ENCODE peak calls at places on chromosomes 3 and 15, in six cellular contexts. U is iPS-NIHi11, N is HTR-8/SVneo, J is EH, G is aorta, K is right cardiac atrium. B is an unnamed sample.

GRCh38 chr3:11568503-11569155 is 75.1 kb downstream of the VGLL4 start:
- DNase-seq in U (no peak), N (peak; percentile 82), J (peak; percentile 98), G (peak; percentile 94), K (peak; percentile 87), B (no peak)

GRCh38 chr3:63791974-63792373 is 27.1 kb upstream of the C3orf49 start:
- DNase-seq in U (no peak), N (peak; percentile 29), J (peak; percentile 61), G (no peak), K (no peak), B (no peak)

GRCh38 chr3:124834723-124835718 is 52.1 kb downstream of the ITGB5 start:
- DNase-seq in U (peak; percentile 53), N (peak; percentile 74), J (peak; percentile 60), G (peak; percentile 63), K (peak; percentile 63), B (no peak)

GRCh38 chr3:195462308-195462610 is 19.4 kb upstream of the ACAP2 start:
- DNase-seq in U (no peak), N (no peak), J (no peak), G (no peak), K (no peak), B (no peak)

GRCh38 chr3:104908761-104909160 is 457.9 kb upstream of the ALCAM start:
- DNase-seq in U (no peak), N (no peak), J (peak; percentile 34), G (no peak), K (no peak), B (no peak)

GRCh38 chr3:135531996-135532395 is 433.5 kb upstream of the PPP2R3A start:
- DNase-seq in U (no peak), N (no peak), J (no peak), G (no peak), K (no peak), B (no peak)

GRCh38 chr3:23648326-23648964 is 157.3 kb upstream of the UBE2E1 start:
- DNase-seq in U (no peak), N (no peak), J (peak; percentile 62), G (no peak), K (no peak), B (no peak)

GRCh38 chr3:20930034-20930433 is 744.0 kb upstream of the SGO1 start:
- DNase-seq in U (peak; percentile 30), N (no peak), J (peak; percentile 16), G (no peak), K (no peak), B (no peak)

GRCh38 chr3:141913150-141913811 is 36.8 kb downstream of the ATP1B3 start:
- DNase-seq in U (peak; percentile 56), N (peak; percentile 50), J (peak; percentile 68), G (no peak), K (no peak), B (no peak)

GRCh38 chr15:48794697-48795134 is 16.2 kb downstream of the CEP152 start:
- DNase-seq in U (no peak), N (no peak), J (peak; percentile 50), G (no peak), K (no peak), B (no peak)

GRCh38 chr3:58556761-58557181 is 19.8 kb upstream of the ACOX2 start:
- DNase-seq in U (no peak), N (no peak), J (no peak), G (no peak), K (no peak), B (no peak)

GRCh38 chr3:188940213-188940914 is 231.4 kb upstream of the TPRG1 start:
- DNase-seq in U (no peak), N (no peak), J (no peak), G (no peak), K (no peak), B (no peak)

GRCh38 chr15:88242586-88242985 is 14.0 kb downstream of the NTRK3 start:
- DNase-seq in U (no peak), N (no peak), J (no peak), G (no peak), K (no peak), B (no peak)

GRCh38 chr15:41521614-41522013 is 8.0 kb upstream of the LTK start:
- DNase-seq in U (no peak), N (no peak), J (no peak), G (no peak), K (no peak), B (no peak)

GRCh38 chr3:123656691-123657090 is 71.8 kb upstream of the HACD2 start:
- DNase-seq in U (peak; percentile 30), N (no peak), J (no peak), G (no peak), K (no peak), B (no peak)

GRCh38 chr3:149382091-149382467 is 4.6 kb upstream of the TM4SF1 start:
- DNase-seq in U (no peak), N (peak; percentile 54), J (peak; percentile 92), G (no peak), K (no peak), B (no peak)

GRCh38 chr3:46932455-46933225 is 43.9 kb downstream of the CCDC12 start:
- DNase-seq in U (no peak), N (no peak), J (no peak), G (no peak), K (peak; percentile 46), B (no peak)

GRCh38 chr3:26652157-26652556 is 29.6 kb downstream of the LRRC3B start:
- DNase-seq in U (no peak), N (no peak), J (no peak), G (no peak), K (peak; percentile 73), B (no peak)

GRCh38 chr3:167978071-167978470 is 117.7 kb downstream of the GOLIM4 start:
- DNase-seq in U (no peak), N (no peak), J (no peak), G (no peak), K (no peak), B (no peak)

GRCh38 chr3:197406266-197406665 is 107.9 kb upstream of the DLG1 start:
- DNase-seq in U (peak; percentile 12), N (no peak), J (no peak), G (peak; percentile 73), K (peak; percentile 84), B (no peak)

GRCh38 chr3:162437480-162437879 is 940.9 kb downstream of the OTOL1 start:
- DNase-seq in U (no peak), N (no peak), J (peak; percentile 79), G (no peak), K (no peak), B (no peak)

GRCh38 chr3:127679534-127680145 is 6.9 kb downstream of the ABTB1 start:
- DNase-seq in U (peak; percentile 49), N (no peak), J (no peak), G (peak; percentile 34), K (peak; percentile 53), B (no peak)

GRCh38 chr3:148816971-148817519 is 10.6 kb upstream of the CPB1 start:
- DNase-seq in U (no peak), N (peak; percentile 14), J (no peak), G (no peak), K (no peak), B (no peak)

GRCh38 chr3:24254649-24255048 is 240.0 kb downstream of the THRB start:
- DNase-seq in U (no peak), N (no peak), J (peak; percentile 97), G (no peak), K (no peak), B (no peak)